ENCODE peak calls at places on chromosomes 11 and 22, in eight cellular contexts. S is psoas muscle; C is heart right ventricle; F is GM12865; L is kidney epithelial cell; G is adrenal gland; N is activated CD8-positive, alpha-beta T cell treated with anti-CD3 and anti-CD28 coated beads for 36 hours; Y is cardiac muscle cell. D is an unnamed sample.

GRCh38 chr11:61549662-61550568 is 31.0 kb downstream of the SYT7 start:
- DNase-seq in S (no peak), C (peak; percentile 54), F (no peak), L (no peak), G (no peak), N (no peak), Y (no peak), D (no peak)

GRCh38 chr11:13110929-13111812 is 102.1 kb downstream of the RASSF10 start:
- DNase-seq in S (no peak), C (peak; percentile 16), F (peak; percentile 70), L (peak; percentile 72), G (no peak), N (no peak), Y (no peak), D (no peak)

GRCh38 chr11:112285918-112286317 is 25.3 kb upstream of the PLET1 start:
- DNase-seq in S (no peak), C (no peak), F (no peak), L (no peak), G (peak; percentile 33), N (no peak), Y (no peak), D (no peak)

GRCh38 chr11:15196704-15197103 is 82.0 kb downstream of the INSC start:
- DNase-seq in S (no peak), C (no peak), F (no peak), L (no peak), G (no peak), N (no peak), Y (no peak), D (no peak)

GRCh38 chr11:124277207-124277606 is 21.0 kb downstream of the OR8G5 start:
- DNase-seq in S (no peak), C (no peak), F (no peak), L (no peak), G (no peak), N (no peak), Y (no peak), D (no peak)

GRCh38 chr11:293293-293851 is 4.4 kb downstream of the PGGHG start:
- DNase-seq in S (peak; percentile 30), C (peak; percentile 6), F (no peak), L (no peak), G (no peak), N (peak; percentile 4), Y (no peak), D (no peak)

GRCh38 chr11:3687399-3687798 is 16.2 kb upstream of the CHRNA10 start:
- DNase-seq in S (no peak), C (no peak), F (no peak), L (no peak), G (no peak), N (no peak), Y (no peak), D (no peak)

GRCh38 chr11:96341237-96342130 is 1.5 kb downstream of the MAML2 start:
- DNase-seq in S (peak; percentile 70), C (peak; percentile 47), F (peak; percentile 81), L (no peak), G (peak; percentile 41), N (peak; percentile 79), Y (no peak), D (peak; percentile 12)

GRCh38 chr22:45083659-45084305 is 74.0 kb upstream of the PHF21B start:
- DNase-seq in S (no peak), C (no peak), F (no peak), L (peak; percentile 45), G (no peak), N (peak; percentile 49), Y (no peak), D (no peak)

GRCh38 chr11:102900346-102900745 is 25.6 kb upstream of the MMP12 start:
- DNase-seq in S (no peak), C (no peak), F (no peak), L (no peak), G (no peak), N (no peak), Y (no peak), D (no peak)

GRCh38 chr22:21100149-21101032 is 54.6 kb downstream of the LRRC74B start:
- DNase-seq in S (no peak), C (no peak), F (no peak), L (no peak), G (no peak), N (no peak), Y (no peak), D (no peak)

GRCh38 chr11:84524422-84525051 is 1102.6 kb downstream of the DLG2 start:
- DNase-seq in S (no peak), C (no peak), F (peak; percentile 10), L (no peak), G (no peak), N (no peak), Y (no peak), D (no peak)

GRCh38 chr22:22745225-22746060 is 101.0 kb downstream of the GGTLC2 start:
- DNase-seq in S (no peak), C (no peak), F (peak; percentile 57), L (no peak), G (peak; percentile 58), N (peak; percentile 69), Y (no peak), D (peak; percentile 48)

GRCh38 chr11:33633251-33634003 is 67.2 kb downstream of the C11orf91 start:
- DNase-seq in S (no peak), C (no peak), F (no peak), L (peak; percentile 56), G (no peak), N (no peak), Y (no peak), D (no peak)

GRCh38 chr11:47980907-47981621 is 705 bp downstream of the PTPRJ start:
- DNase-seq in S (peak; percentile 72), C (peak; percentile 54), F (peak; percentile 41), L (no peak), G (peak; percentile 30), N (peak; percentile 35), Y (peak; percentile 77), D (peak; percentile 63)

GRCh38 chr22:29030016-29030617 is 31.5 kb downstream of the C22orf31 start:
- DNase-seq in S (no peak), C (no peak), F (no peak), L (no peak), G (peak; percentile 32), N (peak; percentile 55), Y (no peak), D (no peak)

GRCh38 chr11:10725114-10725906 is 25.7 kb upstream of the CTR9 start:
- DNase-seq in S (no peak), C (no peak), F (no peak), L (peak; percentile 76), G (no peak), N (peak; percentile 53), Y (no peak), D (no peak)

GRCh38 chr11:86303257-86303656 is 1.2 kb downstream of the HIKESHI start:
- DNase-seq in S (no peak), C (no peak), F (no peak), L (no peak), G (no peak), N (no peak), Y (no peak), D (no peak)

GRCh38 chr11:2988361-2988762 is 3.8 kb downstream of the NAP1L4 start:
- DNase-seq in S (no peak), C (no peak), F (peak; percentile 15), L (no peak), G (no peak), N (no peak), Y (no peak), D (no peak)

GRCh38 chr11:115678942-115679341 is 174.7 kb upstream of the CADM1 start:
- DNase-seq in S (no peak), C (peak; percentile 33), F (no peak), L (no peak), G (no peak), N (no peak), Y (peak; percentile 74), D (no peak)
- TF ChIP-seq CTCF in S (peak; percentile 12), C (no peak), F (no peak), L (no peak), G (no peak), N (no peak), Y (no peak), D (peak; percentile 38)

GRCh38 chr11:130070109-130070828 is 575 bp downstream of the APLP2 start:
- DNase-seq in S (peak; percentile 66), C (peak; percentile 49), F (peak; percentile 48), L (no peak), G (peak; percentile 59), N (peak; percentile 55), Y (peak; percentile 66), D (peak; percentile 44)
- TF ChIP-seq CTCF in S (no peak), C (no peak), F (no peak), L (no peak), G (no peak), N (no peak), Y (peak; percentile 18), D (peak; percentile 25)

GRCh38 chr22:33722817-33723216 is 197.5 kb downstream of the LARGE1 start:
- DNase-seq in S (no peak), C (no peak), F (no peak), L (no peak), G (no peak), N (no peak), Y (no peak), D (no peak)
- TF ChIP-seq CTCF in S (no peak), C (no peak), F (no peak), L (no peak), G (no peak), N (no peak), Y (no peak), D (no peak)

GRCh38 chr22:26937213-26937612 is 279.8 kb downstream of the MIAT start:
- DNase-seq in S (no peak), C (no peak), F (no peak), L (no peak), G (no peak), N (no peak), Y (no peak), D (no peak)
- TF ChIP-seq CTCF in S (no peak), C (no peak), F (no peak), L (no peak), G (no peak), N (no peak), Y (no peak), D (no peak)

GRCh38 chr22:30925667-30926066 is 42.9 kb downstream of the MORC2 start:
- DNase-seq in S (no peak), C (no peak), F (no peak), L (no peak), G (no peak), N (no peak), Y (no peak), D (no peak)

GRCh38 chr22:30927806-30928205 is 40.8 kb downstream of the MORC2 start:
- DNase-seq in S (no peak), C (no peak), F (no peak), L (no peak), G (no peak), N (no peak), Y (no peak), D (no peak)

GRCh38 chr22:30926706-30927105 is 41.9 kb downstream of the MORC2 start:
- DNase-seq in S (no peak), C (no peak), F (no peak), L (no peak), G (no peak), N (no peak), Y (no peak), D (no peak)

GRCh38 chr22:30930228-30930627 is 38.3 kb downstream of the MORC2 start:
- DNase-seq in S (no peak), C (no peak), F (no peak), L (no peak), G (no peak), N (no peak), Y (no peak), D (no peak)

DNA sequence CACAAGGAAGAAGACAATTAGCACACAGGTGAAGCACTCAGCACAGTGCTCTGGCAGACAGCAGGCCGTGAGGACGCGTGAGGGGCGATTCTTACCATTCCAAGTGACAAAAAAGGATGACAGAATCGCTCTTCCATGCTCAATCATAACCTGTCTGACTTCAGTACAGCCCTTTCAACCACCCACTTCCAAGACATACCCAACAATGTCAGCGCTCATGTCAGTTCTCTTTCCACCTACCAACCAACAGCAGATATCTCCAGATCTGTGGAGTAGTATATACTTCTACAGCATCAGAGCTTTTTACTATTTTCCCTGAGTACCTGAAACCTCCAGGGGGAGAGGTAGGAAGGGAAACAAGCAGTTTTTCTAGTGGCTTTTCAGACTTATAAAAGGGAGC is 40.2 kb downstream of the MORC2 start:
- DNase-seq in S (no peak), C (no peak), F (no peak), L (no peak), G (no peak), N (no peak), Y (no peak), D (no peak)
- TF ChIP-seq CTCF in S (no peak), C (no peak), F (no peak), L (no peak), G (no peak), N (no peak), Y (no peak), D (no peak)